ENCODE peak calls at places on chromosomes 16 and 17, in eight cellular contexts. D is dorsolateral prefrontal cortex, R is astrocyte of the cerebellum, M is tibial nerve, H is lower leg skin, Q is ascending aorta, Z is B cell, K is fibroblast of lung. W is an unnamed sample.

GRCh38 chr16:12210258-12210880 is 233.8 kb downstream of the SNX29 start:
- DNase-seq in D (no peak), H (no peak), R (no peak), M (no peak), Q (no peak), Z (no peak), K (no peak), W (no peak)

GRCh38 chr16:50309156-50309526 is 42.8 kb downstream of the ADCY7 start:
- DNase-seq in Z (no peak), M (no peak), D (no peak), K (no peak), H (no peak), Q (no peak), R (no peak), W (no peak)

GRCh38 chr16:57800213-57801097 is 1.8 kb downstream of the KIFC3 start:
- DNase-seq in D (no peak), R (no peak), K (no peak), Z (no peak), H (no peak), M (no peak), Q (no peak), W (no peak)

GRCh38 chr17:66777689-66778225 is 57.2 kb upstream of the CACNG5 start:
- DNase-seq in R (peak), M (no peak), Q (no peak), H (no peak), K (peak), Z (no peak), D (no peak), W (no peak)

GRCh38 chr17:70808596-70808995 is 639.3 kb downstream of the KCNJ2 start:
- DNase-seq in D (no peak), Q (no peak), M (no peak), R (no peak), H (no peak), Z (no peak), K (no peak), W (no peak)

GRCh38 chr17:42459983-42460300 is 1.3 kb downstream of the ATP6V0A1 start:
- DNase-seq in Z (no peak), K (peak), M (no peak), H (no peak), R (no peak), D (no peak), Q (no peak), W (peak)

GRCh38 chr16:84391151-84391873 is 23.0 kb downstream of the ATP2C2 start:
- DNase-seq in Z (no peak), Q (no peak), K (peak), M (no peak), D (no peak), R (no peak), H (no peak), W (no peak)

GRCh38 chr16:73176577-73177013 is 128.7 kb upstream of the ZFHX3 start:
- DNase-seq in K (peak), Z (no peak), Q (no peak), R (peak), M (no peak), D (no peak), H (no peak), W (no peak)

GRCh38 chr17:21676281-21677111 is 15.8 kb upstream of the KCNJ18 start:
- DNase-seq in Z (no peak), Q (no peak), H (no peak), M (no peak), R (no peak), D (no peak), K (no peak), W (no peak)

GRCh38 chr16:19883296-19883951 is 1.2 kb downstream of the GPRC5B start:
- DNase-seq in M (peak), R (peak), H (peak), D (no peak), Q (no peak), Z (no peak), K (peak), W (no peak)

GRCh38 chr16:14193316-14193871 is 122.3 kb downstream of the MRTFB start:
- DNase-seq in H (no peak), Q (no peak), M (no peak), Z (peak), D (no peak), R (no peak), K (no peak), W (peak)

GRCh38 chr16:69872888-69873287 is 78.2 kb upstream of the CLEC18A start:
- DNase-seq in R (no peak), K (no peak), Q (no peak), M (no peak), D (no peak), Z (no peak), H (no peak), W (no peak)

GRCh38 chr16:54191163-54191562 is 95.4 kb downstream of the IRX3 start:
- DNase-seq in H (no peak), D (no peak), Q (no peak), R (no peak), K (no peak), Z (no peak), M (no peak), W (no peak)

GRCh38 chr17:30921544-30922196 is at the start of gene ADAP2:
- DNase-seq in D (no peak), H (peak), R (no peak), Q (no peak), K (peak), Z (peak), M (peak), W (peak)

GRCh38 chr17:6796887-6797490 is 21.0 kb downstream of the FBXO39 start:
- DNase-seq in Z (no peak), H (no peak), R (no peak), M (no peak), K (peak), D (no peak), Q (no peak), W (no peak)

GRCh38 chr17:6797718-6798351 is 21.8 kb downstream of the FBXO39 start:
- DNase-seq in D (no peak), Z (no peak), K (no peak), R (no peak), M (no peak), H (no peak), Q (no peak), W (no peak)

GRCh38 chr17:6796017-6796886 is 20.2 kb downstream of the FBXO39 start:
- DNase-seq in H (no peak), Z (no peak), R (no peak), K (no peak), Q (no peak), M (no peak), D (no peak), W (no peak)

GRCh38 chr17:6799738-6800137 is 23.7 kb downstream of the FBXO39 start:
- DNase-seq in D (no peak), M (no peak), Q (no peak), Z (no peak), K (no peak), H (no peak), R (no peak), W (no peak)

DNA sequence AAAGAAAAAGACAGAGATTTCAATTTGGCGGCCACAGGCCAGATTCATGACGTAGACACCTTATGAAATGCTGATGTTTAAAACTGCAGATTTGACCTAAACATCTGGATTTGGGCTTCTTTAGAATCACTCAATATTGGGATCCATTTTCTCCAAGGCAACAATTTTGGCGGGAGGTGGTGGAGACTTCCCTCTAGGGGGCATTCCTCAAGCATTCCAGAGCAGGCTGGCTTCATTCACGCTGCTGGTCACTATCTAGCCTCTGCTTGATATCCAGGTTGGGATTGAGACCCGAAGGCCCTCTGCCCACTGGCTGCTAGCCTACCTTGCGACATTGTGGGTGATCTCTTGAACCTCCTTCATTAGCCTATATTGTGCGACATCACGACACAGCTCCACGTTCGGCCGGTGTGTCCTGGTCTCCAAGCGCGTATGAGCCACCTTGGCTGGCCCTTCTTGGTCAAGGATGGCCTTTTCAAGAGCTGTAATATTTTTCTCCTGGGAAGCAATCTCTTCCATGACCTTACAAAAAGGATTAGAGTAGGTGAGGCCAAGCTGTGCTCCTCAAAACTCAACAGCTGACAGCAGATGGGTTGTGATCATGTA is 24.5 kb downstream of the FBXO39 start:
- DNase-seq in H (no peak), D (no peak), Q (no peak), Z (no peak), R (no peak), M (no peak), K (no peak), W (no peak)
- TF ChIP-seq CTCF in H (no peak), D (no peak), Q (no peak), Z (peak), R (no peak), M (no peak), K (no peak), W (no peak)

DNA sequence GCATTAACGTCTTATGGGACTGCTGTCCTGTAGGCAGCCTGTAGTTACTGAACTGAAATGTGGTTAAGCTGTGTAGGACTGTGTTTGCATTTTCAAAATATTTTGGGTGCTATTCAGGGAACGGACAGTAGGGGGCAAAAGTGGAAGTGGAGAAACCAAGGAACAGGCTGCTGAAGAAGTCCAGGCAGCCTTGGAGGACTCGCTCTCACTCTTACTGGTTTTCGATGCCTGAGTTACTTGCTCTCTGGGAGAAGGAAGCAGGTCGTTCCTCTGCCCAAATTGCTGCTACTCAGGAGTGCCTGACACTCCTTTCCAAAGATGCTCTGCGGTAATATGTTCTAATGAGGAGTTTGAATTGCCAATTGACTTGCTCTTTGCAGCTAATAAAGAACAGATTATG is 64.5 kb upstream of the RBFOX1 start:
- DNase-seq in M (peak), R (no peak), H (no peak), Q (no peak), D (no peak), K (no peak), Z (no peak), W (peak)
- TF ChIP-seq CTCF in M (peak), R (peak), H (no peak), Q (peak), D (peak), K (peak), Z (no peak), W (peak)

GRCh38 chr17:76844846-76845245 is 23.4 kb upstream of the MGAT5B start:
- DNase-seq in H (no peak), Q (no peak), K (no peak), M (no peak), R (no peak), D (no peak), Z (no peak), W (no peak)

GRCh38 chr17:76844485-76844829 is 23.7 kb upstream of the MGAT5B start:
- DNase-seq in R (no peak), K (no peak), D (no peak), M (no peak), Q (no peak), Z (no peak), H (no peak), W (no peak)

GRCh38 chr17:76841776-76842405 is 26.3 kb upstream of the MGAT5B start:
- DNase-seq in K (no peak), Z (no peak), H (no peak), R (no peak), Q (no peak), M (no peak), D (no peak), W (no peak)

GRCh38 chr17:76845524-76845923 is 22.7 kb upstream of the MGAT5B start:
- DNase-seq in Z (no peak), R (no peak), H (no peak), Q (no peak), M (no peak), K (peak), D (no peak), W (no peak)

DNA sequence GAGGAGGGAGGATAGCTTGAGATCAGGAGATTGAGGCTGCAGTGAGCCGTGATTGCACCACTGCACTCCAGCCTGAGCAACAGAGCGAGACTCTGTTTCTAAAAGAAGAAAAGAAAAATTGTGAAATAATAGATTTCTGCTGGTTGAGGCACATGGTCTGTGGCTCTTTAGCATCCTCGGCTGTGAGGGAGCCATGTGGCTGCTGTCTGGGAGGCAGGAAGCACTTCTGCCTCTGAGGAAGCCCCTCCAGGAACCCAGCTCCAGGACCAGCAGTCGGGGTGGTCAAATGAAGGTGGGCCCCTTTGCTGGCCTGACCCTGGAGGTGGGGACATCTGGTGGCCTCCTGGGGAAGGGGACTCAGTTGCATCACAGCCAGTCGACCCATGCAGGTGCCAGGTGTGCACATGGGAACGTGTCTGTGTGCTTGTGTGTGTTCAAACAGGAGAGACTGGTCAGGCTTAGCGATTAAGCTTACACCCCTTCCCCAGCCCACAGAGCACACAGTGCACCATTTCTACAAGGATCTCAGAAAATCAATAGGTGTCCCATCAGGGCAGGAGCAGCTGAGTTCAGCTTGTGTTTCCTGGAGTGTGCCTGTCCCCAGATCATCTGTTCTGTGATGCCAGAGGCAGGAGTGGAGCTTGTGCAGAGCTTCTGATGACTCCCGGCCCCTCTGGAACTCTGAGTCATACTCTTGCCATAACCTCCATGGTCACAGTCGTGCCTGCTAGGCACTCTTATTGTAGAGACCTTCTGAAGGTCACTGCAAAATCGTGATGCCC is 24.3 kb upstream of the MGAT5B start:
- DNase-seq in R (no peak), H (no peak), Z (no peak), M (no peak), D (no peak), Q (no peak), K (no peak), W (no peak)
- TF ChIP-seq CTCF in R (no peak), H (no peak), Z (no peak), M (no peak), D (no peak), Q (no peak), K (no peak), W (no peak)

DNA sequence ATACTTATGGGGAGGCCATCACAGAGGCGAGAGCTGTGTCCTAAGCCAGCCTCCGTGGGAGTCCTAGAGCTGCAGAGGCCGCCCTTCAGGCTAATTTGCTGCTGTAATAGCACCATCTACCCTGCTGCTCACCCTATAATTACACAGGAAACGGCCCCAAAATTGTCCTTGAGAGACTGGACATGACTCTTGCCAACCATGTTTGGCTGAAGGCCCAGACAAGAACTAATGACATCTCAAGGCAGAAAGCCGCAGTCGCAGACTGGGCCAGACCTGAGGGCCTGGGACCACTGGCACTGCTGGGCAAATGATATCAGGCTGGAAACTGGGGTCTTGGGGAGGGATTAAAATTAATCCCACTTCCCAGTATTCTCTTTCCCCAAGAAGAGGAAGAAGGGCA is 24.1 kb downstream of the PSMD7 start:
- DNase-seq in M (no peak), H (no peak), K (no peak), R (no peak), Q (no peak), D (no peak), Z (no peak), W (no peak)
- TF ChIP-seq CTCF in M (no peak), H (no peak), K (no peak), R (no peak), Q (no peak), D (no peak), Z (no peak), W (no peak)

GRCh38 chr16:1184156-1184868 is 31.4 kb downstream of the CACNA1H start:
- DNase-seq in Z (no peak), Q (no peak), R (no peak), D (no peak), K (no peak), M (no peak), H (no peak), W (no peak)

GRCh38 chr16:1178295-1178910 is 25.5 kb downstream of the CACNA1H start:
- DNase-seq in M (no peak), H (no peak), R (no peak), Z (no peak), D (no peak), K (no peak), Q (no peak), W (no peak)

GRCh38 chr16:1183235-1183907 is 30.5 kb downstream of the CACNA1H start:
- DNase-seq in Q (no peak), Z (no peak), K (peak), M (no peak), H (no peak), D (no peak), R (no peak), W (no peak)

GRCh38 chr16:1181715-1182671 is 29.1 kb downstream of the CACNA1H start:
- DNase-seq in R (peak), Z (no peak), H (no peak), D (no peak), K (peak), M (no peak), Q (peak), W (no peak)

DNA sequence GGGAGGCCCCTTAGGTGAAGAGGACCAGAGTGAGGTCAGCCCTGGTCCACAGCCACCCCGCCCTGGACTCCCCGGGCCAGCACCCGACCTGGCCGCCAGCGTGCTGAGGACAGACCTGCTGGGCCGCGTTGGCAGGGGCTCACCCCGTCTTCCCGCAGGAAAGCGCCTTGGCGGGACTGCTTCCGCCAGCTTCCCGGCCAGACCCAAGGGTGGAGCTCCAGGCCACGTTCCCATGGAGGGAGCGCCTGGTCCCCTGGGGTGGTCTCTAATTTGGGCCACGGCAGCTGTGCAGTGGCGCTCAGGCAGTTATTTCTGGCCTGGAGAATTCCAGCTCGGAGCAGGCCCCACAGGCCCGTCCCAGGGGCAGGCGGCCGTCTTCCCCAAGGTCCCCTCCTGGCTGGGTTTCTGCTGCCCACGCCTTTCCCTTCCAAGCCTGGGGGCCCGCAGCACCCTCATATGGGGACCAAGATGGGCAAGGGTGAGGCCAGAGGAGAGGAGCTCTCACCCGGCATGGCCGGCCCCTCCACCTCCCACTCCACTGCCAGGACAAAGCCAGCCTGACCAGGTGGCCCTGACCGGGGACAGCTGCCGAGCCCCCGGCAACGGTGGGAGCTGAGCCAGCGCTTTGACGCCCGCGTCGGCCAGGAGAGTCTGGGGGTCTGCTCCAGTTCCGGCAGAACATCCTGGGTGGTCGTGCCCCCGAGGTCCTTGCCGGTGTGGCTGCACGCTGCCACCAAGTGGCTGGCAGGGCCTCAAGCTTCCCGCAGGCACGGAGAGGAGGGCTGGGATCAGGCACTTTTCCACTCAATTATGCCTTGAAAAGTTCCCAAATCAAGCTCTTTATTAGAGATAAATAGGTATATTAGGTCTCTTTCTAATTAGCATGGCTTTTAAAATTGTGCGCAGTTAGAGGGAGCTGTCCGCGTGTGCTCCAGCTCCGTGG is 28.1 kb downstream of the CACNA1H start:
- DNase-seq in Q (peak), M (no peak), R (no peak), H (no peak), K (no peak), D (no peak), Z (no peak), W (no peak)
- TF ChIP-seq CTCF in Q (no peak), M (no peak), R (no peak), H (no peak), K (peak), D (no peak), Z (no peak), W (no peak)

W was measured in GM13976.